ENCODE peak calls at places on chromosomes 3 and 15, in ten cellular contexts. One of them, this sample, is unnamed.
A peak's percentile ranks its signal among the peaks of the same experiment; 100 is the strongest.

GRCh38 chr3:115651089-115651488 is 27.8 kb downstream of the GAP43 start:
- DNase-seq in aorta: no peak
- DNase-seq in tibial artery: no peak
- DNase-seq in A549: no peak
- DNase-seq in stomach: no peak
- DNase-seq in uterus: no peak
- DNase-seq in GM23338: no peak
- DNase-seq in CD8-positive, alpha-beta T cell: no peak
- DNase-seq in cardiac muscle cell: no peak
- DNase-seq in CD8-positive, alpha-beta memory T cell: no peak
- DNase-seq in this sample: no peak

GRCh38 chr15:89759835-89760234 is 8.8 kb upstream of the MESP1 start:
- DNase-seq in CD8-positive, alpha-beta memory T cell: no peak
- DNase-seq in aorta: no peak
- DNase-seq in CD8-positive, alpha-beta T cell: no peak
- DNase-seq in tibial artery: no peak
- DNase-seq in GM23338: no peak
- DNase-seq in cardiac muscle cell: no peak
- DNase-seq in A549: no peak
- DNase-seq in uterus: no peak
- DNase-seq in stomach: no peak
- DNase-seq in this sample: no peak

GRCh38 chr15:91552555-91552954 is 301.0 kb upstream of the SLCO3A1 start:
- DNase-seq in stomach: no peak
- DNase-seq in tibial artery: no peak
- DNase-seq in aorta: no peak
- DNase-seq in CD8-positive, alpha-beta memory T cell: no peak
- DNase-seq in A549: no peak
- DNase-seq in uterus: no peak
- DNase-seq in CD8-positive, alpha-beta T cell: no peak
- DNase-seq in GM23338: no peak
- DNase-seq in cardiac muscle cell: no peak
- DNase-seq in this sample: no peak

GRCh38 chr3:191628561-191628960 is 167.6 kb downstream of the PYDC2 start:
- DNase-seq in GM23338: no peak
- DNase-seq in stomach: no peak
- DNase-seq in CD8-positive, alpha-beta T cell: no peak
- DNase-seq in tibial artery: no peak
- DNase-seq in aorta: no peak
- DNase-seq in uterus: no peak
- DNase-seq in CD8-positive, alpha-beta memory T cell: no peak
- DNase-seq in cardiac muscle cell: no peak
- DNase-seq in A549: no peak
- DNase-seq in this sample: no peak

GRCh38 chr3:105062853-105063252 is 303.9 kb upstream of the ALCAM start:
- DNase-seq in CD8-positive, alpha-beta memory T cell: no peak
- DNase-seq in GM23338: no peak
- DNase-seq in cardiac muscle cell: no peak
- DNase-seq in CD8-positive, alpha-beta T cell: no peak
- DNase-seq in A549: no peak
- DNase-seq in aorta: no peak
- DNase-seq in stomach: no peak
- DNase-seq in tibial artery: no peak
- DNase-seq in uterus: no peak
- DNase-seq in this sample: no peak

GRCh38 chr3:153209596-153209995 is 47.6 kb downstream of the RAP2B start:
- DNase-seq in aorta: peak; percentile 66
- DNase-seq in stomach: no peak
- DNase-seq in tibial artery: no peak
- DNase-seq in A549: peak; percentile 16
- DNase-seq in CD8-positive, alpha-beta T cell: no peak
- DNase-seq in cardiac muscle cell: peak; percentile 32
- DNase-seq in CD8-positive, alpha-beta memory T cell: no peak
- DNase-seq in GM23338: peak; percentile 91
- DNase-seq in uterus: no peak
- DNase-seq in this sample: no peak

GRCh38 chr3:48155122-48155521 is 33.1 kb downstream of the CDC25A start:
- DNase-seq in cardiac muscle cell: peak; percentile 56
- DNase-seq in CD8-positive, alpha-beta T cell: no peak
- DNase-seq in tibial artery: no peak
- DNase-seq in uterus: no peak
- DNase-seq in aorta: no peak
- DNase-seq in A549: peak; percentile 36
- DNase-seq in GM23338: no peak
- DNase-seq in stomach: no peak
- DNase-seq in CD8-positive, alpha-beta memory T cell: no peak
- DNase-seq in this sample: no peak

GRCh38 chr3:114584734-114585371 is 291.0 kb downstream of the TIGIT start:
- DNase-seq in GM23338: no peak
- DNase-seq in stomach: no peak
- DNase-seq in uterus: no peak
- DNase-seq in CD8-positive, alpha-beta T cell: no peak
- DNase-seq in A549: no peak
- DNase-seq in tibial artery: no peak
- DNase-seq in CD8-positive, alpha-beta memory T cell: no peak
- DNase-seq in cardiac muscle cell: peak; percentile 22
- DNase-seq in aorta: no peak
- DNase-seq in this sample: no peak

GRCh38 chr15:90160781-90161727 is 40.1 kb upstream of the SEMA4B start:
- DNase-seq in stomach: peak; percentile 95
- DNase-seq in A549: peak; percentile 23
- DNase-seq in cardiac muscle cell: no peak
- DNase-seq in tibial artery: no peak
- DNase-seq in CD8-positive, alpha-beta T cell: no peak
- DNase-seq in CD8-positive, alpha-beta memory T cell: no peak
- DNase-seq in uterus: no peak
- DNase-seq in aorta: no peak
- DNase-seq in GM23338: peak; percentile 79
- DNase-seq in this sample: no peak

GRCh38 chr3:164233951-164234350 is 844.3 kb downstream of the SI start:
- DNase-seq in cardiac muscle cell: no peak
- DNase-seq in tibial artery: no peak
- DNase-seq in A549: no peak
- DNase-seq in stomach: no peak
- DNase-seq in GM23338: no peak
- DNase-seq in aorta: no peak
- DNase-seq in CD8-positive, alpha-beta memory T cell: no peak
- DNase-seq in uterus: no peak
- DNase-seq in CD8-positive, alpha-beta T cell: no peak
- DNase-seq in this sample: no peak
- H3K4me1 ChIP-seq in cardiac muscle cell: no peaks in the 10 kb centered on the region
- H3K4me1 ChIP-seq in tibial artery: no peaks in the 10 kb centered on the region
- H3K4me1 ChIP-seq in A549: no peaks in the 10 kb centered on the region
- H3K4me1 ChIP-seq in stomach: no peaks in the 10 kb centered on the region
- H3K4me1 ChIP-seq in GM23338: no peaks in the 10 kb centered on the region
- H3K4me1 ChIP-seq in aorta: no peaks in the 10 kb centered on the region
- H3K4me1 ChIP-seq in CD8-positive, alpha-beta memory T cell: no peaks in the 10 kb centered on the region
- H3K4me1 ChIP-seq in uterus: no peaks in the 10 kb centered on the region
- H3K4me1 ChIP-seq in CD8-positive, alpha-beta T cell: no peaks in the 10 kb centered on the region
- H3K4me1 ChIP-seq in this sample: no peaks in the 10 kb centered on the region

GRCh38 chr15:57281357-57281756 is 94.9 kb upstream of the CGNL1 start:
- DNase-seq in cardiac muscle cell: no peak
- DNase-seq in uterus: no peak
- DNase-seq in aorta: no peak
- DNase-seq in GM23338: peak; percentile 52
- DNase-seq in stomach: no peak
- DNase-seq in CD8-positive, alpha-beta memory T cell: no peak
- DNase-seq in A549: no peak
- DNase-seq in CD8-positive, alpha-beta T cell: no peak
- DNase-seq in tibial artery: no peak
- DNase-seq in this sample: no peak

GRCh38 chr15:57283774-57284508 is 92.4 kb upstream of the CGNL1 start:
- DNase-seq in stomach: no peak
- DNase-seq in A549: no peak
- DNase-seq in CD8-positive, alpha-beta memory T cell: no peak
- DNase-seq in uterus: peak; percentile 31
- DNase-seq in aorta: no peak
- DNase-seq in tibial artery: no peak
- DNase-seq in GM23338: no peak
- DNase-seq in CD8-positive, alpha-beta T cell: no peak
- DNase-seq in cardiac muscle cell: peak; percentile 71
- DNase-seq in this sample: no peak

GRCh38 chr15:57285386-57285785 is 90.9 kb upstream of the CGNL1 start:
- DNase-seq in tibial artery: no peak
- DNase-seq in stomach: no peak
- DNase-seq in CD8-positive, alpha-beta memory T cell: no peak
- DNase-seq in A549: no peak
- DNase-seq in GM23338: no peak
- DNase-seq in CD8-positive, alpha-beta T cell: no peak
- DNase-seq in uterus: no peak
- DNase-seq in cardiac muscle cell: no peak
- DNase-seq in aorta: no peak
- DNase-seq in this sample: no peak

GRCh38 chr15:57286446-57287127 is 89.7 kb upstream of the CGNL1 start:
- DNase-seq in stomach: no peak
- DNase-seq in GM23338: peak; percentile 69
- DNase-seq in aorta: no peak
- DNase-seq in CD8-positive, alpha-beta T cell: no peak
- DNase-seq in A549: no peak
- DNase-seq in cardiac muscle cell: no peak
- DNase-seq in CD8-positive, alpha-beta memory T cell: no peak
- DNase-seq in uterus: no peak
- DNase-seq in tibial artery: no peak
- DNase-seq in this sample: no peak

DNA sequence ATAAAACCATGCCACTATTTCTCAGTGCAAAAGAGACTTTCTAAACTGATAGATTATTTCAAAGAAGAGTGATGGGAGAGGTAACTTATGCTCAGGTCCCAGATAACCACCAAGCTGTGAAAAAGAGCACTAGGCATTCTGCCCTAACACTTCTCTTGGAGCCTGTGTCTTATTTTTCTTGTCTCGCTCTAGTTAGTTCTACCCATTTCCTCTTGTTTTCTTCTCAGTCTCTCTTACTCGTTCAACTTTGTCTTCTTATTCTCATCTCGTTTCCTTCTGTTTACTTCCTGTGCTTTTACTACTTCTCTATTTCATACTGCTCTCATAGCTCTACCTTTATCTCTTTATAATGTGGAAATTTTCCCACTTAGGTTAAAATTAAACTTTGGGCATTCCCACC is 91.8 kb upstream of the CGNL1 start:
- DNase-seq in aorta: no peak
- DNase-seq in cardiac muscle cell: no peak
- DNase-seq in CD8-positive, alpha-beta T cell: no peak
- DNase-seq in CD8-positive, alpha-beta memory T cell: no peak
- DNase-seq in uterus: no peak
- DNase-seq in tibial artery: no peak
- DNase-seq in A549: no peak
- DNase-seq in stomach: no peak
- DNase-seq in GM23338: no peak
- DNase-seq in this sample: no peak
- H3K4me1 ChIP-seq in aorta: no peaks in the 10 kb centered on the region
- H3K4me1 ChIP-seq in cardiac muscle cell: peaks cover 20% of the 10 kb centered on the region
- H3K4me1 ChIP-seq in CD8-positive, alpha-beta T cell: no peaks in the 10 kb centered on the region
- H3K4me1 ChIP-seq in CD8-positive, alpha-beta memory T cell: no peaks in the 10 kb centered on the region
- H3K4me1 ChIP-seq in uterus: no peaks in the 10 kb centered on the region
- H3K4me1 ChIP-seq in tibial artery: no peaks in the 10 kb centered on the region
- H3K4me1 ChIP-seq in A549: no peaks in the 10 kb centered on the region
- H3K4me1 ChIP-seq in stomach: no peaks in the 10 kb centered on the region
- H3K4me1 ChIP-seq in GM23338: peaks cover 28% of the 10 kb centered on the region
- H3K4me1 ChIP-seq in this sample: no peaks in the 10 kb centered on the region

GRCh38 chr3:46960081-46960701 is 16.4 kb downstream of the CCDC12 start:
- DNase-seq in A549: no peak
- DNase-seq in CD8-positive, alpha-beta memory T cell: no peak
- DNase-seq in cardiac muscle cell: peak; percentile 53
- DNase-seq in uterus: no peak
- DNase-seq in aorta: no peak
- DNase-seq in CD8-positive, alpha-beta T cell: no peak
- DNase-seq in stomach: no peak
- DNase-seq in tibial artery: peak; percentile 56
- DNase-seq in GM23338: peak; percentile 39
- DNase-seq in this sample: peak; percentile 54

GRCh38 chr3:46962427-46962826 is 14.1 kb downstream of the CCDC12 start:
- DNase-seq in GM23338: no peak
- DNase-seq in uterus: no peak
- DNase-seq in CD8-positive, alpha-beta T cell: no peak
- DNase-seq in A549: no peak
- DNase-seq in tibial artery: no peak
- DNase-seq in cardiac muscle cell: no peak
- DNase-seq in aorta: no peak
- DNase-seq in stomach: no peak
- DNase-seq in CD8-positive, alpha-beta memory T cell: no peak
- DNase-seq in this sample: no peak

GRCh38 chr3:46965151-46965550 is 11.4 kb downstream of the CCDC12 start:
- DNase-seq in CD8-positive, alpha-beta memory T cell: no peak
- DNase-seq in CD8-positive, alpha-beta T cell: no peak
- DNase-seq in cardiac muscle cell: no peak
- DNase-seq in uterus: no peak
- DNase-seq in A549: no peak
- DNase-seq in tibial artery: no peak
- DNase-seq in aorta: no peak
- DNase-seq in stomach: no peak
- DNase-seq in GM23338: no peak
- DNase-seq in this sample: no peak

GRCh38 chr3:46960801-46961200 is 15.7 kb downstream of the CCDC12 start:
- DNase-seq in cardiac muscle cell: no peak
- DNase-seq in CD8-positive, alpha-beta T cell: no peak
- DNase-seq in CD8-positive, alpha-beta memory T cell: no peak
- DNase-seq in aorta: no peak
- DNase-seq in tibial artery: peak; percentile 19
- DNase-seq in A549: no peak
- DNase-seq in GM23338: no peak
- DNase-seq in uterus: no peak
- DNase-seq in stomach: no peak
- DNase-seq in this sample: no peak

GRCh38 chr3:46962990-46963389 is 13.6 kb downstream of the CCDC12 start:
- DNase-seq in stomach: no peak
- DNase-seq in aorta: no peak
- DNase-seq in cardiac muscle cell: no peak
- DNase-seq in GM23338: no peak
- DNase-seq in uterus: no peak
- DNase-seq in CD8-positive, alpha-beta memory T cell: no peak
- DNase-seq in tibial artery: no peak
- DNase-seq in A549: no peak
- DNase-seq in CD8-positive, alpha-beta T cell: no peak
- DNase-seq in this sample: no peak
- H3K4me1 ChIP-seq in stomach: peaks cover 70% of the 10 kb centered on the region
- H3K4me1 ChIP-seq in aorta: peaks cover 1% of the 10 kb centered on the region
- H3K4me1 ChIP-seq in cardiac muscle cell: peaks cover 30% of the 10 kb centered on the region
- H3K4me1 ChIP-seq in GM23338: peaks cover 16% of the 10 kb centered on the region
- H3K4me1 ChIP-seq in uterus: peaks cover 30% of the 10 kb centered on the region
- H3K4me1 ChIP-seq in CD8-positive, alpha-beta memory T cell: peaks cover 69% of the 10 kb centered on the region
- H3K4me1 ChIP-seq in tibial artery: no peaks in the 10 kb centered on the region
- H3K4me1 ChIP-seq in A549: peaks cover 66% of the 10 kb centered on the region
- H3K4me1 ChIP-seq in CD8-positive, alpha-beta T cell: peaks cover 64% of the 10 kb centered on the region
- H3K4me1 ChIP-seq in this sample: peaks cover 48% of the 10 kb centered on the region

DNA sequence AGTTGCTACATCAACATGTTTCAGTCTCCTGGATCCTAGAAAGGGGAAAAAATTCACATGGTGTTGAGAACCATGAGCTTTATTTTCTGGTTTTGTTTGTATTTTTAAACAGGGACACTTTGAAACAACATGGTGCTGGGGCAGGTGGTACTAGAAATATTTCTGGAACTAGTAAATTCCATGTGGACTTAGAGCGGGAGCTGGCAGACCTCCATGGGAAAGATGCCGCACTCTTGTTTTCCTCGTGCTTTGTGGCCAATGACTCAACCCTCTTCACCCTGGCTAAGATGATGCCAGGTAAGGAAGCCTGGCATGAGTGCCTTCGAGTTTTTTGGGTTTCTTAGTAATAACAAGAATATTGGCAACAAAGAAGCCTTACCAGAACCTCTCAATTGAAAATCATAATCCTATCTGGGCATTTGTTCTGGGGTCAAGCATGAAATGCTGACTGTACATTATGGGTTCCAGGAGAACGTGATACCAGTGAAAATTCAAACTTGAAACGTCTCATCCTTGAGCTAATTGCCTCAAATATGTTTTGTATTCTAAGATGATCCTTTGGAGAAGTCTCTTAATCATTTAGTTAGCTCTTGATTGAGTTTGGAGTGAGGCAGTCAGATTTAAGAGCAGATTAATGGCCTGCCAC is 7.9 kb downstream of the ALAS1 start:
- DNase-seq in CD8-positive, alpha-beta T cell: no peak
- DNase-seq in aorta: no peak
- DNase-seq in tibial artery: no peak
- DNase-seq in GM23338: no peak
- DNase-seq in uterus: no peak
- DNase-seq in A549: no peak
- DNase-seq in CD8-positive, alpha-beta memory T cell: no peak
- DNase-seq in cardiac muscle cell: no peak
- DNase-seq in stomach: no peak
- DNase-seq in this sample: peak; percentile 70
- H3K4me1 ChIP-seq in CD8-positive, alpha-beta T cell: peaks cover 7% of the 10 kb centered on the region
- H3K4me1 ChIP-seq in aorta: no peaks in the 10 kb centered on the region
- H3K4me1 ChIP-seq in tibial artery: no peaks in the 10 kb centered on the region
- H3K4me1 ChIP-seq in GM23338: no peaks in the 10 kb centered on the region
- H3K4me1 ChIP-seq in uterus: no peaks in the 10 kb centered on the region
- H3K4me1 ChIP-seq in A549: peaks cover 10% of the 10 kb centered on the region
- H3K4me1 ChIP-seq in CD8-positive, alpha-beta memory T cell: peaks cover 9% of the 10 kb centered on the region
- H3K4me1 ChIP-seq in cardiac muscle cell: no peaks in the 10 kb centered on the region
- H3K4me1 ChIP-seq in stomach: peaks cover 7% of the 10 kb centered on the region
- H3K4me1 ChIP-seq in this sample: peaks cover 84% of the 10 kb centered on the region

This sample was measured in adrenal gland.